ENCODE peak calls at places on chromosomes 13 and 19, in seven cellular contexts. P is left lung, Y is suprapubic skin, M is MM.1S, I is HL-60, R is breast epithelium, A is psoas muscle. E is an unnamed sample.

GRCh38 chr13:98751397-98752110 is 918 bp downstream of the SLC15A1 start:
- DNase-seq in I (no peak), P (no peak), Y (no peak), A (no peak), R (no peak), M (no peak), E (no peak)

GRCh38 chr19:21765151-21765550 is 2.2 kb downstream of the ZNF100 start:
- DNase-seq in Y (no peak), I (no peak), M (no peak), P (no peak), A (no peak), R (no peak), E (no peak)

GRCh38 chr13:87677043-87677333 is 5.8 kb downstream of the SLITRK5 start:
- DNase-seq in P (no peak), Y (no peak), A (no peak), R (no peak), I (no peak), M (no peak), E (no peak)

GRCh38 chr19:18418725-18419194 is 438 bp upstream of the SSBP4 start:
- DNase-seq in Y (peak), R (no peak), A (peak), I (no peak), M (no peak), P (no peak), E (peak)

GRCh38 chr13:31674056-31674455 is 65.3 kb upstream of the RXFP2 start:
- DNase-seq in A (no peak), P (no peak), I (no peak), M (no peak), Y (no peak), R (no peak), E (no peak)

GRCh38 chr19:47447470-47448359 is 24.0 kb downstream of the SLC8A2 start:
- DNase-seq in P (no peak), A (peak), I (no peak), Y (no peak), M (no peak), R (peak), E (no peak)

GRCh38 chr13:98984983-98985382 is 7.1 kb upstream of the DOCK9 start:
- DNase-seq in A (no peak), M (no peak), P (no peak), I (no peak), Y (no peak), R (no peak), E (no peak)

GRCh38 chr19:801030-801860 is 4.0 kb downstream of the PTBP1 start:
- DNase-seq in R (no peak), A (peak), P (peak), I (peak), Y (no peak), M (no peak), E (peak)

GRCh38 chr13:100130092-100130491 is 41.2 kb downstream of the PCCA start:
- DNase-seq in I (no peak), P (no peak), R (no peak), A (no peak), Y (no peak), M (no peak), E (no peak)

GRCh38 chr13:64397699-64398098 is 2832.4 kb downstream of the PCDH9 start:
- DNase-seq in I (no peak), Y (no peak), M (no peak), R (no peak), A (no peak), P (no peak), E (no peak)

GRCh38 chr19:58474291-58474996 is 1.7 kb upstream of the ZNF446 start:
- DNase-seq in P (no peak), R (no peak), Y (no peak), M (no peak), A (no peak), I (no peak), E (no peak)

GRCh38 chr19:49294401-49294800 is 30.6 kb downstream of the SLC6A16 start:
- DNase-seq in R (no peak), I (no peak), A (no peak), Y (no peak), M (no peak), P (no peak), E (no peak)

GRCh38 chr19:15836345-15836594 is 20.8 kb upstream of the OR10H1 start:
- DNase-seq in Y (no peak), A (no peak), R (no peak), I (no peak), P (no peak), M (no peak), E (no peak)

GRCh38 chr13:102798653-102799543 is at the start of the genes BIVM and POGLUT2:
- DNase-seq in A (peak), M (peak), Y (peak), I (peak), R (peak), P (peak), E (peak)

GRCh38 chr19:39141929-39142328 is 16.3 kb downstream of the PAK4 start:
- DNase-seq in M (no peak), P (no peak), A (no peak), R (no peak), Y (no peak), I (no peak), E (no peak)

GRCh38 chr13:96900992-96901391 is 93.3 kb downstream of the OXGR1 start:
- DNase-seq in P (no peak), I (no peak), M (no peak), A (no peak), Y (no peak), R (no peak), E (no peak)

GRCh38 chr19:48044561-48044960 is 682 bp upstream of the CABP5 start:
- DNase-seq in P (no peak), A (no peak), I (no peak), R (no peak), Y (no peak), M (no peak), E (no peak)

GRCh38 chr13:34207334-34207733 is 389.4 kb downstream of the RFC3 start:
- DNase-seq in P (no peak), M (no peak), I (no peak), Y (no peak), A (no peak), R (no peak), E (no peak)

GRCh38 chr13:42602910-42603309 is 29.0 kb downstream of the TNFSF11 start:
- DNase-seq in R (no peak), A (no peak), I (no peak), P (no peak), M (peak), Y (no peak), E (no peak)

GRCh38 chr19:19120308-19121156 is 17.7 kb downstream of the TMEM161A start:
- DNase-seq in M (no peak), Y (no peak), R (no peak), I (peak), A (no peak), P (no peak), E (no peak)

GRCh38 chr19:6056801-6057650 is 53.3 kb downstream of the RFX2 start:
- DNase-seq in Y (peak), M (no peak), P (peak), I (peak), A (peak), R (peak), E (peak)

GRCh38 chr13:77359171-77359570 is 32.3 kb upstream of the MYCBP2 start:
- DNase-seq in P (no peak), A (no peak), R (no peak), I (no peak), M (no peak), Y (no peak), E (no peak)

GRCh38 chr13:35923347-35923746 is 207.8 kb downstream of the DCLK1 start:
- DNase-seq in M (no peak), I (no peak), R (no peak), P (no peak), A (no peak), Y (no peak), E (no peak)

GRCh38 chr13:33761744-33762143 is 56.2 kb upstream of the RFC3 start:
- DNase-seq in R (no peak), A (no peak), Y (no peak), P (no peak), M (no peak), I (no peak), E (no peak)

GRCh38 chr13:98144501-98145350 is 1.8 kb downstream of the FARP1 start:
- DNase-seq in A (no peak), R (no peak), Y (no peak), I (no peak), P (no peak), M (no peak), E (no peak)

GRCh38 chr19:14563989-14564650 is 7.7 kb downstream of the NDUFB7 start:
- DNase-seq in I (no peak), A (peak), R (no peak), Y (peak), M (no peak), P (no peak), E (no peak)

GRCh38 chr19:35059006-35059798 is 17.7 kb downstream of the HPN start:
- DNase-seq in Y (no peak), R (no peak), P (no peak), A (no peak), I (no peak), M (no peak), E (no peak)

GRCh38 chr19:7877249-7877836 is 3.2 kb upstream of the PRR36 start:
- DNase-seq in R (no peak), M (no peak), Y (no peak), P (no peak), I (no peak), A (no peak), E (no peak)

GRCh38 chr19:43619262-43620060 is at the start of gene ZNF428:
- DNase-seq in Y (peak), P (peak), A (peak), I (peak), R (peak), M (peak), E (peak)

GRCh38 chr19:1177322-1178114 is 3.5 kb upstream of the SBNO2 start:
- DNase-seq in R (no peak), P (peak), Y (peak), A (peak), M (peak), I (peak), E (peak)

GRCh38 chr13:114026128-114026880 is 52.4 kb upstream of the C13orf46 start:
- DNase-seq in I (no peak), M (peak), R (no peak), Y (no peak), P (no peak), A (no peak), E (no peak)
- H3K27ac ChIP-seq in I (no peak), M (peak), R (no peak), Y (no peak), P (peak), A (no peak), E (peak)

GRCh38 chr13:62168891-62169290 is 753.2 kb upstream of the PCDH20 start:
- DNase-seq in Y (no peak), P (no peak), R (no peak), M (no peak), I (no peak), A (peak), E (no peak)

GRCh38 chr13:62171697-62172096 is 756.0 kb upstream of the PCDH20 start:
- DNase-seq in I (no peak), Y (no peak), R (no peak), A (no peak), M (no peak), P (no peak), E (no peak)

GRCh38 chr13:62162860-62163259 is 747.2 kb upstream of the PCDH20 start:
- DNase-seq in I (no peak), Y (no peak), M (no peak), A (no peak), R (no peak), P (no peak), E (no peak)

DNA sequence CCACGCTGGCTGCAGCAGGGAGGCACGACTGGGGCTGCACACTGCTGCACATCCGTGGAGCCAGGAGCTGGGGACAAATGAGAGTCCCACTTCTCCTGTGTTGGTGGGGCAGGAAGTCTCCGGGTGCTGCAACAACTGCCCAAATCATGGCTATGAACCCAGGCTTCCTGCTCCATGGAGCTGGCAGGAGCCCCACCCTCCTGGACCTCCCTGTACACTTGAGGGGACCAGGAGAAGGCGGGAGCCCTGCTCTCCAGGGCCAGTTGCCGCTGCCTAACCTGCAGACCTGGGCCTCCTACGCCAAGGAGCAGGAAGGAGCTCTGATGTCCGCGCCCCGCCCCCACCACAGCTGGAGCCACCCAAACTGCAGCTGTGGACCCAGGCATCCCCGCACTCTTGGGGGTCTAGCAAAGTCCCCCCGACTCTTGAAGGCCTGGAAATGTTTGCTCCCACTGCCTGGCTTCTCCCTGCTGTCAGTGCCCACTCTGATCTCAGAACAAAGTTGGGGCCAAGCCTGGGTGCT is 752.1 kb upstream of the PCDH20 start:
- DNase-seq in A (no peak), P (no peak), R (no peak), Y (no peak), I (no peak), M (no peak), E (no peak)
- TF ChIP-seq CTCF in A (no peak), P (no peak), R (no peak), Y (no peak), I (no peak), M (no peak), E (no peak)

GRCh38 chr13:30429721-30430694 is 7.7 kb downstream of the UBE2L5 start:
- DNase-seq in A (no peak), P (no peak), M (no peak), Y (no peak), R (no peak), I (no peak), E (no peak)
- H3K4me3 ChIP-seq in A (no peak), P (no peak), M (no peak), Y (no peak), R (no peak), I (no peak), E (no peak)

GRCh38 chr19:50959731-50960500 is 7.1 kb upstream of the KLK5 start:
- DNase-seq in M (no peak), A (no peak), P (no peak), R (no peak), I (no peak), Y (no peak), E (no peak)
- H3K27ac ChIP-seq in M (no peak), A (no peak), P (no peak), R (no peak), I (no peak), Y (no peak), E (no peak)

GRCh38 chr19:31610036-31610435 is 260.8 kb upstream of the TSHZ3 start:
- DNase-seq in I (no peak), A (no peak), R (no peak), M (no peak), P (no peak), Y (no peak), E (no peak)

GRCh38 chr19:31612873-31613272 is 263.6 kb upstream of the TSHZ3 start:
- DNase-seq in I (no peak), Y (no peak), R (no peak), A (no peak), P (no peak), M (no peak), E (no peak)

GRCh38 chr19:31611348-31611877 is 262.2 kb upstream of the TSHZ3 start:
- DNase-seq in P (no peak), I (no peak), A (no peak), Y (no peak), M (no peak), R (no peak), E (no peak)

GRCh38 chr19:31616031-31616430 is 266.8 kb upstream of the TSHZ3 start:
- DNase-seq in M (no peak), A (no peak), I (no peak), Y (no peak), R (no peak), P (no peak), E (no peak)

DNA sequence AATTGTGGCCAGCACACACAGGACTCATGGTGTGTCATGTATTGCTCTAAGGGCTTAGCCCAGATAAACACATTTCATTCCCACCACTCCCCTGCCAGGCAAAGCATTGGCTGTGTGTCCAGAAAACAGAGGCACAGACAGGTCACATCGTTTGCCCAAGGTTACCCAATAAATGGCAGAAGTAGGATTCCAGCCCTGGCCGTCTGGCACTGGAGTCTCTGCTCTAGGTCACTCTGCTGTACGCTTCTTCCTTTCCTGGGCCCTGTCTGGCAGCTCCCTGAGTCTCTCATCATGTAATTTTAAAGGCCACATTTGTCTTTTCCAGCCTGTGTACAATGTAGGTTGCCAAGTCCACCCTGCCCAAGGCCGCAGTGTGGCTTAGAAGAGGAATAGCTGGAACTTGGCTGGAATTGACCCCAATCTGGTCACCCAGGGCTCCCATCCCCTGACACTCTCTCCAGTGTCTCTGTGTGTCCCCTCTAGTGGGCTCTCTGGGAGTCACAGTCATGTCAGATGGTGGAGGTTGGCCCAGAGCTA is 264.5 kb upstream of the TSHZ3 start:
- DNase-seq in A (no peak), P (no peak), Y (no peak), R (no peak), I (no peak), M (no peak), E (no peak)
- TF ChIP-seq CTCF in A (no peak), P (no peak), Y (no peak), R (no peak), I (no peak), M (no peak), E (no peak)

GRCh38 chr19:22784051-22784450 is at the start of gene ZNF99:
- DNase-seq in R (peak), A (peak), Y (peak), I (no peak), P (no peak), M (peak), E (peak)

GRCh38 chr19:22783651-22784050 is 300 bp downstream of the ZNF99 start:
- DNase-seq in R (no peak), I (no peak), M (no peak), Y (no peak), A (no peak), P (no peak), E (no peak)
- H3K4me3 ChIP-seq in R (peak), I (no peak), M (no peak), Y (peak), A (peak), P (peak), E (peak)

GRCh38 chr19:3981373-3981735 is 3.9 kb downstream of the EEF2 start:
- DNase-seq in A (no peak), I (peak), Y (no peak), R (peak), P (no peak), M (no peak), E (no peak)
- H3K27ac ChIP-seq in A (peak), I (no peak), Y (no peak), R (peak), P (no peak), M (no peak), E (no peak)

DNA sequence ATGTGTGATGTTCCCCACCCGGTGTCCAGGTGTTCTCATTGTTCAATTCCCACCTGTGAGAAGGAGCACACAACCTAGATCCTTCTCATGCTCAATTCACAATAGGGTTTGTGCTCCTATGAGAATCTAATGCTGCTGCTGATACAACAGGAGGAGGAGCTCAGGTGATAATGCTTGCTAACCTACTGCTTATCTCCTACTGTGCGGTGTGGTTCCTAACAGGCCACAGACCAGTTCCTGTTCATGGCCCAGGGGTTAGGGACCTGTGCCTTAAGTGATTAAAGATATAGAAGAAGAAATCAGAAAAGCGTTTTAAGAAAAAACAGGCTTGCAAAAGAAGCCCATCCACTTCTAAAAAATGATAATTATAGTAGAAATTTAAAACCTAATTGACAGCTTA is 17.5 kb downstream of the DLEU7 start:
- DNase-seq in I (no peak), R (no peak), P (no peak), M (no peak), A (no peak), Y (no peak), E (no peak)
- TF ChIP-seq CTCF in I (no peak), R (no peak), P (no peak), M (no peak), A (no peak), Y (no peak), E (no peak)

GRCh38 chr19:41325640-41325946 is 15.6 kb downstream of the CCDC97 start:
- DNase-seq in M (no peak), I (no peak), P (no peak), A (no peak), R (no peak), Y (no peak), E (no peak)
- H3K4me3 ChIP-seq in M (no peak), I (no peak), P (peak), A (peak), R (peak), Y (peak), E (peak)

E was measured in coronary artery.